ENCODE peak calls at places on chromosome 2, in nine cellular contexts. X, I, E, A, K, G, V, M and L are unnamed samples.

GRCh38 chr2:102367331-102367971 is 11.9 kb downstream of the IL18R1 start:
- DNase-seq in I (no peak), A (no peak), E (no peak), X (peak), K (no peak), G (no peak), M (no peak), V (no peak), L (no peak)

GRCh38 chr2:183542593-183542992 is 418.4 kb downstream of the NUP35 start:
- DNase-seq in I (no peak), X (no peak), K (no peak), G (no peak), V (no peak), A (no peak), E (no peak), M (no peak), L (no peak)

GRCh38 chr2:69483024-69483423 is 45.8 kb upstream of the NFU1 start:
- DNase-seq in K (no peak), V (no peak), A (no peak), I (no peak), M (no peak), G (no peak), X (peak), E (peak), L (no peak)

GRCh38 chr2:96856776-96857673 is 791 bp downstream of the ANKRD39 start:
- DNase-seq in I (no peak), K (peak), M (no peak), V (no peak), X (peak), E (peak), A (peak), G (peak), L (peak)

GRCh38 chr2:69222984-69223658 is 163.9 kb downstream of the GFPT1 start:
- DNase-seq in I (no peak), M (no peak), V (no peak), A (no peak), X (no peak), G (no peak), E (peak), K (peak), L (no peak)

GRCh38 chr2:73851274-73851673 is 22.5 kb downstream of the STAMBP start:
- DNase-seq in K (peak), I (no peak), G (peak), V (no peak), X (peak), A (peak), E (no peak), M (no peak), L (no peak)

GRCh38 chr2:168601739-168602138 is 145.7 kb downstream of the CERS6 start:
- DNase-seq in E (no peak), I (no peak), G (no peak), M (no peak), V (no peak), K (no peak), X (peak), A (no peak), L (no peak)

GRCh38 chr2:71348302-71348701 is 16.7 kb downstream of the ZNF638 start:
- DNase-seq in G (peak), X (no peak), I (no peak), M (peak), K (peak), V (no peak), E (peak), A (no peak), L (no peak)

GRCh38 chr2:110655701-110656100 is 22.2 kb downstream of the BUB1 start:
- DNase-seq in I (no peak), K (no peak), V (no peak), M (no peak), A (no peak), E (no peak), X (no peak), G (no peak), L (no peak)

GRCh38 chr2:126657146-126657635 is 1.2 kb downstream of the GYPC start:
- DNase-seq in K (peak), V (no peak), E (no peak), G (no peak), X (peak), I (no peak), M (no peak), A (peak), L (peak)

DNA sequence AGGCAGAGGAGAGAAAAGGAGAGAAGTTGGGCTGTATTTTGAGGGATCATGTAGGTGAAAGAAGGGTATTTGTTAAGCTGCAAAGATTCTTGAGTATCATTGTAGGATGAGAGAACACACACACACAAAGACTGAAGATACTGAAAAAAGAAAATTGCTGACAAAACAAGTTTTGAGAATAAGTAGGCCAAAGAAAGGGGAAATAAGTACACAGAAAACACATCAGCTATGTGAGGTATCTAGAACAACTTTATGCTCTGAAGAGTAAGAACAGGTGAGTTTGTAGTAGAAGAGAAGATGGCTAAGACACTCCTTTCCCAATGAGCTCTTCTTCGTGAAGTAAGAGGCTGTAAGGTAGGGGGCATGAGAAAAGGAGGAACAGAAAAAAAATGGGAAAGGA is 28.2 kb downstream of the METTL8 start:
- DNase-seq in V (no peak), E (no peak), M (no peak), K (no peak), I (no peak), X (no peak), A (no peak), G (no peak), L (peak)
- TF ChIP-seq CTCF in V (no peak), E (no peak), M (no peak), K (no peak), I (no peak), X (no peak), A (no peak), G (no peak), L (no peak)

DNA sequence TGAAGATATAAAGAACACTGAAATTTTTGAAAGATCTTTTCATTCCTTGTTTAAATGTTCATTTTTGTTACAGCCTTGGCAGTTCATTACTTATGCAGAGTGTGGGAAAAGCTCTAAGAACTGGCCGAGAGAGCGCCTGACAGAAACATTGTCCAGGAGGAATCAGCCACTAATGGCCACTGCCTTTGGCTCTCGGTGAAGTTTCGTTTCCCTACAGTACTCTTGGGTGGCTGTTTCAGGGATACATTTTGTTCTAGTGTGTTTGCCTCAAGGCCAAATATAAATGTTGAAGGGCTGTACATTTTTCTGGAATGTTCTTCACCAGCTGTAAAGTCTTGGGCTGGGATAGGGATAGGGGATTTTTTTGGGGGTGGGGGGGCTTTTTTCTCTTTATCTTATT is 10.8 kb downstream of the SPTBN1 start:
- DNase-seq in K (no peak), M (no peak), E (no peak), V (no peak), I (no peak), G (no peak), X (no peak), A (no peak), L (no peak)
- H3K4me3 ChIP-seq in K (no peak), M (no peak), E (no peak), V (no peak), I (no peak), G (no peak), X (no peak), A (no peak), L (no peak)

DNA sequence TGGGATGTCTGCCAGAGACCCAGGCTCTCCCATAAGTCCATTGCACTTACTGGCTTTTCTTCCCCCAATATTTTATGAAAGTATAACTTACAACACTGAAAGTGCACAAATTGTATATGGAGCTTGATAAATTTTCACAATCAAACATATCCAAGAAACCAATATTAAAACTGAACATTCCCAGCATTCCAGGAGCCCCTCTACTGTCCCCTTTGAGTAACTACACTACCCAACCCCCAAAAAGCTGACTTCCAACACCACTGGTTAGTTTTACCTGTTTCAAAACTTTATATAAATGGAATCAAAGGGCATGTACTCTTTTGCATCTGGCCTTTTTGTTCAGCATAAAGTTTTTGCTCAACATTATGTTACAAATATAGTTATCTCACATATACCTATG is 35.2 kb upstream of the PKDCC start:
- DNase-seq in I (no peak), X (no peak), E (no peak), M (no peak), A (no peak), G (no peak), K (peak), V (peak), L (no peak)
- TF ChIP-seq CTCF in I (no peak), X (no peak), E (no peak), M (no peak), A (peak), G (no peak), K (peak), V (no peak), L (no peak)

DNA sequence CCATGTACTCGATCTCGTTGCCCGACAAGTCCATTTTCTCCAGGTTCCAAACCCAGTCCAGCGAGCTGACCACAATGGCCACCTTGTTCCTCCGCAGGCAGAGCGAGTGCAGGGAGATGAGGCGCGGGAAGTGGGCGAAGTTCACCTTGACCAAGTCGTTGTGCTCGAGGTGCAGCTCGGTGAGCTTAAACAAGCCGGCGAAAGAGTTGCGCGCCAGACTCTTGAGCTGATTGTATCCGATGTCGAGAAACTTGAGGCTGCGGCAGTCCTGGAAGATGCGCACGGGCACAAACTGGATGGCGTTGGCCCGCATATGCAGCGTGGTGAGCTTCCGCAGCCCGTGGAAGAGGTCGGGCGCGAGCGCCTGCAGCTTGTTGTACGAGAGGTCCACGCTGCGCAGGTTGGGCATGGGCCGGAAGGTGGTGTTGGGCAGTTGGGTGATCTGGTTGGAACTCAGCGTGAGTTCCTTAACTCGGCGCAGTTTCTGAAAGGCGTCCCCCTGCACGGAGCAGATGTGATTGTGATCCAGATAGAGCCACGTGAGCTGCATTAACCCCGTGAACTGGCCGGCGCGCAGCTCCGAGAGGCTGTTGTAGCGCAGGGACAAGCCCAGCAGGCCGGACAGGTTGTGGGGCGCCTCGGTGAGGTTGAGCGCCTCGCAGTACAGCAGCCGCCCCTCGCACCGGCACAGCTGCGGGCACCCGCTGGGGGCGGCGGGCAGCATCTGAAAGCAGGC is 1.4 kb downstream of the LRRTM1 start:
- DNase-seq in M (no peak), K (no peak), G (no peak), V (no peak), A (no peak), E (no peak), X (no peak), I (no peak), L (no peak)
- H3K4me3 ChIP-seq in M (no peak), K (no peak), G (no peak), V (no peak), A (no peak), E (no peak), X (no peak), I (peak), L (no peak)